ENCODE peak calls at places on chromosome 1, in five cellular contexts. F, D, Z, K and I are unnamed samples.

GRCh38 chr1:223123238-223123976 is 19.6 kb downstream of the TLR5 start:
- DNase-seq in Z (peak; percentile 44), D (peak; percentile 71), F (peak; percentile 85), K (peak; percentile 28), I (peak; percentile 67)

GRCh38 chr1:84853743-84854721 is 39.0 kb downstream of the LPAR3 start:
- DNase-seq in D (peak; percentile 78), F (no peak), Z (no peak), K (no peak), I (peak; percentile 30)

GRCh38 chr1:157105988-157106812 is 6.6 kb upstream of the ETV3L start:
- DNase-seq in Z (no peak), D (peak; percentile 66), K (no peak), F (peak; percentile 69), I (peak; percentile 93)

GRCh38 chr1:28296401-28297220 is 32.2 kb upstream of the MED18 start:
- DNase-seq in F (no peak), Z (no peak), D (no peak), K (no peak), I (no peak)

GRCh38 chr1:210364479-210364878 is 35.8 kb downstream of the HHAT start:
- DNase-seq in D (no peak), Z (peak; percentile 19), K (peak; percentile 49), F (no peak), I (no peak)

GRCh38 chr1:205239078-205239477 is 11.3 kb downstream of the TMCC2 start:
- DNase-seq in D (no peak), F (no peak), K (no peak), Z (no peak), I (no peak)

GRCh38 chr1:205247130-205247921 is 19.6 kb downstream of the TMCC2 start:
- DNase-seq in Z (peak; percentile 36), D (peak; percentile 34), K (no peak), F (no peak), I (no peak)

GRCh38 chr1:170659404-170660035 is 4.4 kb upstream of the PRRX1 start:
- DNase-seq in D (no peak), K (no peak), F (no peak), Z (no peak), I (no peak)

GRCh38 chr1:159804924-159805323 is 2.8 kb downstream of the FCRL6 start:
- DNase-seq in Z (no peak), F (no peak), D (no peak), K (no peak), I (peak; percentile 42)

GRCh38 chr1:34113887-34114286 is 51.1 kb downstream of the CSMD2 start:
- DNase-seq in Z (no peak), D (peak; percentile 8), F (no peak), K (no peak), I (no peak)

GRCh38 chr1:155942578-155943141 is 1.2 kb downstream of the RXFP4 start:
- DNase-seq in Z (no peak), D (no peak), K (no peak), F (no peak), I (no peak)
- TF ChIP-seq POLR2A in Z (no peak), D (peak; percentile 20), K (no peak), F (no peak), I (no peak)

GRCh38 chr1:20486457-20487235 is 636 bp upstream of the CAMK2N1 start:
- DNase-seq in D (no peak), F (peak; percentile 88), K (peak; percentile 28), Z (no peak), I (no peak)
- TF ChIP-seq POLR2A in D (no peak), F (no peak), K (no peak), Z (no peak), I (no peak)

GRCh38 chr1:62448221-62448933 is 11.5 kb downstream of the USP1 start:
- DNase-seq in Z (no peak), K (no peak), D (no peak), F (no peak), I (no peak)
- TF ChIP-seq POLR2A in Z (no peak), K (no peak), D (no peak), F (no peak), I (no peak)

GRCh38 chr1:202148391-202148790 is 3.9 kb upstream of the ARL8A start:
- DNase-seq in Z (no peak), D (no peak), K (no peak), F (no peak), I (no peak)
- TF ChIP-seq POLR2A in Z (no peak), D (no peak), K (no peak), F (no peak), I (no peak)